ENCODE peak calls at places on chromosomes 13 and 19, in four cellular contexts. M is Karpas-422; X is naive thymus-derived CD4-positive, alpha-beta T cell; U is GM12878. K is an unnamed sample.
A peak's percentile ranks its signal among the peaks of the same experiment; 100 is the strongest.

GRCh38 chr13:97116754-97117153 is 105.4 kb upstream of the MBNL2 start:
- DNase-seq in U (no peak), X (no peak), M (no peak), K (no peak)

GRCh38 chr19:45380107-45380506 is 9.7 kb upstream of the ERCC2 start:
- DNase-seq in X (no peak), M (no peak), U (no peak), K (no peak)

GRCh38 chr13:40764587-40765403 is 6.2 kb downstream of the MRPS31 start:
- DNase-seq in M (peak; percentile 48), X (no peak), U (no peak), K (no peak)

GRCh38 chr13:42478531-42479156 is 95.3 kb upstream of the TNFSF11 start:
- DNase-seq in U (no peak), X (no peak), M (peak; percentile 78), K (no peak)

GRCh38 chr19:53432088-53432661 is 391 bp downstream of the ZNF761 start:
- DNase-seq in M (peak; percentile 73), U (no peak), X (no peak), K (no peak)

GRCh38 chr19:35206379-35206778 is 22.2 kb downstream of the FAM187B start:
- DNase-seq in X (no peak), U (peak; percentile 52), M (no peak), K (no peak)

GRCh38 chr13:21735621-21736401 is 64.9 kb downstream of the FGF9 start:
- DNase-seq in M (no peak), U (no peak), X (no peak), K (no peak)

GRCh38 chr13:109869312-109870237 is 83.2 kb upstream of the IRS2 start:
- DNase-seq in M (no peak), U (no peak), X (no peak), K (peak; percentile 47)

GRCh38 chr19:35348909-35349611 is 1.4 kb downstream of the FFAR1 start:
- DNase-seq in X (peak; percentile 4), U (no peak), M (peak; percentile 75), K (no peak)

GRCh38 chr13:34217343-34218094 is 399.6 kb downstream of the RFC3 start:
- DNase-seq in X (no peak), M (no peak), U (no peak), K (no peak)

GRCh38 chr13:21549633-21550032 is 54.3 kb downstream of the MICU2 start:
- DNase-seq in U (no peak), M (no peak), X (no peak), K (no peak)

GRCh38 chr13:40622761-40623160 is 43.7 kb downstream of the FOXO1 start:
- DNase-seq in M (no peak), X (no peak), U (no peak), K (no peak)

GRCh38 chr19:44107751-44108150 is 5.4 kb upstream of the ZNF225 start:
- DNase-seq in X (no peak), M (no peak), U (no peak), K (no peak)

GRCh38 chr13:28532226-28533048 is 37.5 kb upstream of the FLT1 start:
- DNase-seq in M (no peak), U (no peak), X (no peak), K (no peak)

GRCh38 chr13:113417836-113418721 is 35.2 kb downstream of the ADPRHL1 start:
- DNase-seq in U (no peak), M (peak; percentile 56), X (no peak), K (no peak)

GRCh38 chr13:95300625-95301134 is 571 bp downstream of the ABCC4 start:
- DNase-seq in X (no peak), U (no peak), M (peak; percentile 88), K (peak; percentile 61)

GRCh38 chr13:23610187-23610576 is 40.0 kb downstream of the TNFRSF19 start:
- DNase-seq in X (no peak), U (no peak), M (peak; percentile 27), K (no peak)

GRCh38 chr19:28929026-28929425 is 283.9 kb downstream of the UQCRFS1 start:
- DNase-seq in U (no peak), X (no peak), M (no peak), K (no peak)

GRCh38 chr13:46288570-46289259 is 77.0 kb downstream of the LRRC63 start:
- DNase-seq in M (peak; percentile 80), X (no peak), U (peak; percentile 19), K (no peak)

GRCh38 chr19:10001899-10002298 is 8.4 kb downstream of the COL5A3 start:
- DNase-seq in M (peak; percentile 66), X (no peak), U (no peak), K (peak; percentile 74)

GRCh38 chr13:113777311-113778260 is 18.6 kb downstream of the TMEM255B start:
- DNase-seq in U (no peak), X (no peak), M (peak; percentile 66), K (no peak)

GRCh38 chr19:17648786-17649185 is 39.4 kb downstream of the UNC13A start:
- DNase-seq in X (no peak), U (no peak), M (no peak), K (no peak)

GRCh38 chr19:4369888-4370260 is 26.5 kb downstream of the MPND start:
- DNase-seq in U (no peak), X (peak; percentile 57), M (peak; percentile 82), K (peak; percentile 68)
- H3K4me3 ChIP-seq in U (peak overlapping the region; percentile 71), X (peak overlapping the region; percentile 76), M (peak overlapping the region; percentile 65), K (peak overlapping the region; percentile 30)

GRCh38 chr19:39937792-39938191 is 3.4 kb upstream of the FCGBP start:
- DNase-seq in M (no peak), U (no peak), X (no peak), K (no peak)

GRCh38 chr19:39943586-39943985 is 9.2 kb upstream of the FCGBP start:
- DNase-seq in U (no peak), M (no peak), X (no peak), K (no peak)

GRCh38 chr19:39940221-39940833 is 5.9 kb upstream of the FCGBP start:
- DNase-seq in M (no peak), U (no peak), X (no peak), K (no peak)

GRCh38 chr19:39941615-39942507 is 7.4 kb upstream of the FCGBP start:
- DNase-seq in U (peak; percentile 82), X (no peak), M (peak; percentile 66), K (no peak)

DNA sequence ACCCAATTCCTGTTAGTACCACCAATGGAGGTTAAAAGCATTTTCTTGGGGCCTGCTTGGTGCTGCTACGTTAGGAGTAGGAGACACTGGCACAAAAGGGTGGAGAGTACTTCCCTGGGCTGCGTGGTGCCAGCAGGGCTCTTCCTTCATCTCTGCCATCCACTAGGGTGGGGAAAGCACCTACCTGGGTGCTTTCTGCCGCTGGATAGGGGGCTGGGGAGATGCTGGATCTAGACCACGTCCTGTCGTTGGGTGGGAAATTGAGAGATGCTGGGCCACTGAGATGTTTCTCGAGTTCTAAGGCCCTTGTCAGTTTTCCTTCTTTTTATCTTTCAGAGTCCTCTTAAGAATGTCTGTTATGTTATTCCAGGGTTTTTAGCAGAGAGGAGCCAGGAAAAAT is 6.7 kb upstream of the FCGBP start:
- DNase-seq in M (no peak), U (no peak), X (no peak), K (no peak)
- H3K4me1 ChIP-seq in M (peaks cover 16% of the 10 kb centered on the region), U (peaks cover 30% of the 10 kb centered on the region), X (peaks cover 65% of the 10 kb centered on the region), K (peaks cover 8% of the 10 kb centered on the region)

DNA sequence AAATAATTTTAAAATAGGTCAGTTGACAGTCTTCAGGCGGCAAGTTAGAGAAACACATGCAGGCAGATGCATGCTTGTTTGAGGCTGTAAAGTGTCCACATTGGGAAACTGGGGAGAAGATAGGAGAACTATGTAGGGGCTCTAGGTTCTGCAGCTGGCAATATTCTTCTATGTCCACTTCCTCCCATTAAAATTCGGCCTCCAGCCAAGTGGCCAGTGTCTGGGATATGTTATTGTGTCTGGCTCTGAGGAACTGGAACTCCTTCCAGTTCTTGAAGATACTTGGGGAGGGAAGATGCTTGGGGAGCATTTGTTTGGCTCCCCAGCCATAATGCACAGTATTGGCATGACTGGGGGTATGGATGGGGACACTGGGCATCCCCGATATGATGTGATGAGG is 20.9 kb upstream of the KLF2 start:
- DNase-seq in X (no peak), M (no peak), U (no peak), K (no peak)
- H3K4me3 ChIP-seq in X (no peak overlapping the region), M (no peak overlapping the region), U (no peak overlapping the region), K (no peak overlapping the region)

DNA sequence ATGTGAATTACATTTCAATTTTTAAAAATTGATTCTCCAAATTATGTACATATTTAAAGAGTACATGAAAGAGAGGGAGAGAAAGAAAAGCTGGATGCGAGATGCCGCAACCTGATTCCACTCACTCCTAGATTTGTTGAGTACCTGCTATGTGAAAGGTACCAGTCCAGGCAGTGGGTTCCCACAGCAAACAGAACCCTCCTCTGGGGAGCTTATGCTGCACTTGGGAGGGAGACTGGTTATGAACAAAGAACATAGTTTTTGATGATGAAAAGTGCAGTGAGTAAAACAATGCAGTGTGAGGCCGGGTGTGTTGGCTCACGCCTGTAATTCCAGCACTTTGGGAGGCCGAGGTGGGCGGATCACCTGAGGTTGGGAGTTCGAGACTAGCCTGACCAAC is 43.4 kb downstream of the ACTN4 start:
- DNase-seq in M (no peak), U (no peak), X (no peak), K (no peak)
- H3K4me1 ChIP-seq in M (peaks cover 46% of the 10 kb centered on the region), U (peaks cover 53% of the 10 kb centered on the region), X (peaks cover 21% of the 10 kb centered on the region), K (peaks cover 23% of the 10 kb centered on the region)

DNA sequence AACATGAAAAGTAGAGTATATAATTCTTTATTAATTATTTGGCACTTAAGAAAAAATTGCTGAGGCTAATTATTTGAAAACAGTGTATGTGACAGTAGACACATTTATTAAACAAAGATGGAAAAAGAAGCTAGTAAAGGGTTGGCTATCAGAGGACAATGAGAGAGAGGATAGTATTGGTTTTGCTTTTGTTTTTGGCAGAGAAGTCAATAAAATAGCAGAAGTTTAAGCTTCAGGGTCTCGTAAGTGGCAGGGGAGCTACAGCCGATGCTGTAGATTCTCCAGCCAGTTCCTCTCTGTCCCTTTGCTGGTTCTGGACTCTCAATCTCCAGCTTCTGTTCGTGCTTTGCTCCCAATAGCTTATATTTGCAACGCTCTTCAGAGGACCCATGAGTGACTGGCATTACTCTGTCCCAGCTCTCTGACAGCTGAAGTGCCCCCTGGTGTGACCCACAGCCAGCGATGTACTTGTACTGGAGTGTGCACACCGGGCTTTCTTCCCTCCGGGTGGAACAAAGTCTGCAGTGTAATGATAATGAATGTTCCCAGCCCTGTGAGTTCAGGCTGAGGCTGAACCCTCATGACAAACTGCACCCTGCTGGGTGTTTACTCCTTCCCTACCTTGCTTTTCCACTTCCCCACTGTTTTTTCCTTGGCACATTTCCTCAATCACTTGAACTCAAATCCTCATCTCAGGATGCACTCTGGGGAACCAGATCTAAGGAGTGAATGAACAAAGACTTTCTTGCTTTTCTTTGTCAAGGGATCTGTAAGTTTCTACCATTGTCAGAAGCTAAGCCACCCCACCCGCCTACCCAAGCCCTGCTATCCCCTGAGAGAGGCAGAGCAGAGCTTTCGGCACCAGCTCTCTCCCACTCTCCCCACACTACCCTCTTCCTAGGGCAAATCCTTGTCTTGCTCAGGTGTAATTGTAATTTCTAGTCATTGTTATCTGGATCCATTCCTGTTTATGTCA is 254.8 kb downstream of the LHFPL6 start:
- DNase-seq in U (no peak), M (no peak), X (no peak), K (no peak)
- H3K4me3 ChIP-seq in U (no peak overlapping the region), M (no peak overlapping the region), X (no peak overlapping the region), K (no peak overlapping the region)

GRCh38 chr19:40804783-40805242 is 5.8 kb downstream of the EGLN2 start:
- DNase-seq in U (no peak), M (peak; percentile 59), X (no peak), K (peak; percentile 25)

GRCh38 chr19:40805258-40805868 is 6.4 kb downstream of the EGLN2 start:
- DNase-seq in U (no peak), X (no peak), M (no peak), K (peak; percentile 62)

GRCh38 chr19:40803170-40803856 is 4.3 kb downstream of the EGLN2 start:
- DNase-seq in U (no peak), X (no peak), M (no peak), K (no peak)

GRCh38 chr19:40802300-40803169 is 3.5 kb downstream of the EGLN2 start:
- DNase-seq in U (no peak), M (peak; percentile 52), X (no peak), K (peak; percentile 83)

GRCh38 chr19:40803857-40804782 is 5.1 kb downstream of the EGLN2 start:
- DNase-seq in M (peak; percentile 91), U (peak; percentile 57), X (no peak), K (peak; percentile 86)
- H3K4me1 ChIP-seq in M (peaks cover 69% of the 10 kb centered on the region), U (peaks cover 52% of the 10 kb centered on the region), X (peaks cover 78% of the 10 kb centered on the region), K (peaks cover 57% of the 10 kb centered on the region)